ENCODE peak calls at places on chromosome 18, in four cellular contexts. M is GM12878, D is HepG2, R is SK-N-SH. A is an unnamed sample.

GRCh38 chr18:13451661-13452447 is 233.3 kb downstream of the LDLRAD4 start:
- DNase-seq in M (no peak), D (no peak), R (no peak), A (no peak)

GRCh38 chr18:57837917-57838548 is 34.9 kb upstream of the ATP8B1 start:
- DNase-seq in M (peak; percentile 91), D (no peak), R (no peak), A (no peak)

GRCh38 chr18:75226301-75226955 is 15.8 kb downstream of the TSHZ1 start:
- DNase-seq in M (no peak), D (peak; percentile 16), R (no peak), A (no peak)

GRCh38 chr18:13890962-13891361 is 24.4 kb downstream of the MC2R start:
- DNase-seq in M (no peak), D (no peak), R (no peak), A (no peak)

GRCh38 chr18:74645717-74646116 is 48.0 kb downstream of the ZNF407 start:
- DNase-seq in M (no peak), D (no peak), R (no peak), A (no peak)

GRCh38 chr18:6478111-6478510 is 63.4 kb upstream of the L3MBTL4 start:
- DNase-seq in M (no peak), D (no peak), R (no peak), A (no peak)

GRCh38 chr18:54607213-54607934 is 16.3 kb downstream of the DYNAP start:
- DNase-seq in M (no peak), D (peak; percentile 58), R (no peak), A (peak; percentile 38)

GRCh38 chr18:79485788-79486355 is 90.1 kb downstream of the NFATC1 start:
- DNase-seq in M (no peak), D (no peak), R (no peak), A (no peak)

GRCh38 chr18:21490745-21491144 is 109.8 kb downstream of the ESCO1 start:
- DNase-seq in M (no peak), D (no peak), R (no peak), A (no peak)

GRCh38 chr18:74288730-74289129 is 3.0 kb downstream of the CYB5A start:
- DNase-seq in M (no peak), D (peak; percentile 32), R (no peak), A (no peak)

GRCh38 chr18:63869374-63869773 is 18.1 kb upstream of the SERPINB2 start:
- DNase-seq in M (no peak), D (no peak), R (no peak), A (no peak)

GRCh38 chr18:7164610-7165009 is 47.0 kb upstream of the LAMA1 start:
- DNase-seq in M (no peak), D (no peak), R (no peak), A (no peak)

GRCh38 chr18:79574938-79575525 is 104.6 kb upstream of the CTDP1 start:
- DNase-seq in M (no peak), D (no peak), R (no peak), A (no peak)

GRCh38 chr18:47999801-48000248 is 69.4 kb upstream of the SMAD2 start:
- DNase-seq in M (no peak), D (no peak), R (no peak), A (no peak)

GRCh38 chr18:67783215-67783946 is 266.9 kb upstream of the DSEL start:
- DNase-seq in M (no peak), D (no peak), R (no peak), A (no peak)

GRCh38 chr18:55234366-55235093 is 275.3 kb upstream of the CCDC68 start:
- DNase-seq in M (peak; percentile 53), D (peak; percentile 47), R (peak; percentile 52), A (peak; percentile 87)

GRCh38 chr18:58572181-58572580 is 56.7 kb downstream of the ALPK2 start:
- DNase-seq in M (no peak), D (no peak), R (no peak), A (no peak)

GRCh38 chr18:36086186-36086585 is 18.8 kb upstream of the RPRD1A start:
- DNase-seq in M (no peak), D (no peak), R (no peak), A (no peak)

GRCh38 chr18:48721308-48721707 is 182.5 kb downstream of the CTIF start:
- DNase-seq in M (no peak), D (no peak), R (peak; percentile 52), A (no peak)

GRCh38 chr18:9642799-9643445 is 28.6 kb upstream of the PPP4R1 start:
- DNase-seq in M (no peak), D (no peak), R (no peak), A (no peak)
- TF ChIP-seq TCF12 in M (no peak), D (no peak), R (no peak), A (no peak)

GRCh38 chr18:69599377-69599776 is 198.7 kb downstream of the DOK6 start:
- DNase-seq in M (no peak), D (no peak), R (no peak), A (no peak)
- TF ChIP-seq USF2 in M (no peak), D (no peak), R (no peak), A (no peak)

GRCh38 chr18:76494541-76495403 is at the start of gene ZNF516:
- DNase-seq in M (no peak), D (peak; percentile 25), R (peak; percentile 61), A (no peak)
- TF ChIP-seq TCF12 in M (no peak), D (no peak), R (no peak), A (no peak)

DNA sequence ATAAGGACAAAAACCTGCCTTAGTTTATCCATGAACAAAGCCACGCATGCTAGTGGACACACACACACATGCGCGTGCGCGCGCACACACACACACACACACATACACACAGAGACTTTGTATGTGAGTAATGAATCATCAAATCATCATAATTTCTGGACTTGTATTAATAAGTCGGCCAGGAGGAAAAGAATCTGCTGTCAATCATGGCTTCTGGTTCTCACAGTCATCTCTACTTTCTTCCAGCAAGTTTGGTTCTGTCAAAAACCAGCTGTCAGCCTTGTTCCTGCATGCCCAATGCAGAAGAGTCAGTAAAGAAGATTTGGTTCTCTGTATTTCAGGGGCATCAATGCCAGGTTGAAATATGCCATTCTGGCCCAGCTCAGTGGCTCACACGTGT is 1.1 kb upstream of the TTR start:
- DNase-seq in M (no peak), D (no peak), R (no peak), A (no peak)
- TF ChIP-seq USF2 in M (no peak), D (no peak), R (no peak), A (no peak)

GRCh38 chr18:939958-940357 is 35.3 kb downstream of the ADCYAP1 start:
- DNase-seq in M (no peak), D (no peak), R (no peak), A (no peak)

GRCh38 chr18:941331-941730 is 36.7 kb downstream of the ADCYAP1 start:
- DNase-seq in M (no peak), D (no peak), R (no peak), A (no peak)

GRCh38 chr18:936941-937340 is 32.3 kb downstream of the ADCYAP1 start:
- DNase-seq in M (no peak), D (no peak), R (no peak), A (no peak)

GRCh38 chr18:934518-935123 is 29.9 kb downstream of the ADCYAP1 start:
- DNase-seq in M (no peak), D (no peak), R (no peak), A (no peak)

DNA sequence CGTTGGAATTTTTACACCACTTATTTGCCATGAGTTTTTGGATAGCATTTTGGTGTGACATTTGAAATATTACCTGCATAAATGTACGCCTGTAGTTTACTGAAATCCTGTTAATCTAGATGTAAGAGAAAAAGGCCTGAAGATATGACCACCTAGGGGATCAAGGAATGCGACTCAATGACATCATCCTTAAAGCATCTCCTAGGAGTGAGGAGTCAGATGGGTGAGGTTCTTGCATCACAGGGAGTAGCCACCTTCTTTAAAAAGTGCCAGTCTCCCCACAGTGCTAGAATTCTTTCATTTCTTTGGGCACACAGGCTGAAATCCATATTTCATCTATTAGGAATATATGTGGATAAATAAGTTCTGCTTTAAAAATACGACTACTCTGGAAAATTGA is 34.5 kb downstream of the ADCYAP1 start:
- DNase-seq in M (no peak), D (no peak), R (no peak), A (no peak)
- TF ChIP-seq TCF12 in M (no peak), D (no peak), R (no peak), A (no peak)

GRCh38 chr18:62379051-62379450 is 53.9 kb downstream of the TNFRSF11A start:
- DNase-seq in M (no peak), D (no peak), R (no peak), A (no peak)
- TF ChIP-seq USF2 in M (no peak), D (no peak), R (no peak), A (no peak)